ENCODE peak calls at places on chromosomes 3 and 15, in five cellular contexts. N, L, D, Z and C are unnamed samples.

GRCh38 chr3:79497447-79498111 is 270.2 kb downstream of the ROBO1 start:
- DNase-seq in N (no peak), L (peak; percentile 7), D (peak; percentile 4), Z (no peak), C (peak; percentile 33)

GRCh38 chr3:142964150-142964498 is 650 bp upstream of the PAQR9 start:
- DNase-seq in N (no peak), L (no peak), D (no peak), Z (no peak), C (no peak)

GRCh38 chr3:25604107-25604805 is 60.5 kb downstream of the TOP2B start:
- DNase-seq in N (peak; percentile 34), L (peak; percentile 60), D (peak; percentile 92), Z (no peak), C (peak; percentile 32)

GRCh38 chr3:124639406-124640237 is 90.6 kb upstream of the UMPS start:
- DNase-seq in N (no peak), L (no peak), D (no peak), Z (no peak), C (no peak)

GRCh38 chr3:194485471-194485875 is 1.3 kb downstream of the ATP13A3 start:
- DNase-seq in N (no peak), L (no peak), D (no peak), Z (no peak), C (peak; percentile 35)

GRCh38 chr3:72120806-72121778 is 336.1 kb upstream of the PROK2 start:
- DNase-seq in N (no peak), L (no peak), D (no peak), Z (no peak), C (no peak)

GRCh38 chr3:32334675-32335074 is 57.0 kb upstream of the CMTM7 start:
- DNase-seq in N (no peak), L (no peak), D (peak; percentile 25), Z (no peak), C (no peak)

GRCh38 chr3:38165722-38166387 is 518 bp downstream of the OXSR1 start:
- DNase-seq in N (peak; percentile 62), L (no peak), D (no peak), Z (peak; percentile 31), C (no peak)

GRCh38 chr3:39577541-39577940 is 110.1 kb downstream of the MOBP start:
- DNase-seq in N (no peak), L (no peak), D (no peak), Z (no peak), C (no peak)

GRCh38 chr3:101824691-101825090 is 24.6 kb upstream of the NFKBIZ start:
- DNase-seq in N (no peak), L (no peak), D (no peak), Z (no peak), C (no peak)

GRCh38 chr3:123610331-123610730 is 25.5 kb upstream of the HACD2 start:
- DNase-seq in N (no peak), L (no peak), D (peak; percentile 32), Z (no peak), C (no peak)

GRCh38 chr3:126129408-126129891 is 45.5 kb upstream of the SLC41A3 start:
- DNase-seq in N (no peak), L (no peak), D (no peak), Z (no peak), C (peak; percentile 90)

GRCh38 chr3:183341545-183342288 is 86.7 kb downstream of the MCF2L2 start:
- DNase-seq in N (no peak), L (no peak), D (no peak), Z (no peak), C (no peak)

GRCh38 chr3:44678480-44679116 is 30.1 kb downstream of the ZNF35 start:
- DNase-seq in N (no peak), L (no peak), D (no peak), Z (no peak), C (no peak)

GRCh38 chr15:75809986-75810750 is 33.1 kb upstream of the UBE2Q2 start:
- DNase-seq in N (peak; percentile 55), L (no peak), D (peak; percentile 61), Z (peak; percentile 44), C (peak; percentile 37)

DNA sequence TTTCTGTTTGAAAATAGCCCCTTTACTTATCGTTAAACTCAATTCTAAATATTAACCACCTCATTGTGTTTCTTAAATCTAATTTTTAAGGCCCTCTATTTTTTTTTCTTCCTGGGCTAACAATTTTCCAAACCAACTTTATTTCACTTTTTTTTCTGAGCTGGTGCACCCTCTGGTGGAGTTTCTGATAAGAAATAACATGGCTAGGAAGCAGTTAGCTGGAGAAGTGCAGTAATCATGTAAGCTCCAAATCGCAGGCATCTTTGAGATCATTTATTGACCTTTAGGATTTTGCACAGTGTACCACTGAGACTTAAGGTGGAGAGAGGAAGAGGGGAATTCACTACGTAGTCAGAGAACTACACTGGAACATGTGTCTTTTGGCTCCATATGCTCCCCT is 6.4 kb downstream of the TMEM207 start:
- DNase-seq in N (peak; percentile 37), L (no peak), D (peak; percentile 69), Z (peak; percentile 13), C (peak; percentile 29)
- TF ChIP-seq CTCF in N (peak; percentile 59), L (no peak), D (peak; percentile 42), Z (peak; percentile 34), C (no peak)

DNA sequence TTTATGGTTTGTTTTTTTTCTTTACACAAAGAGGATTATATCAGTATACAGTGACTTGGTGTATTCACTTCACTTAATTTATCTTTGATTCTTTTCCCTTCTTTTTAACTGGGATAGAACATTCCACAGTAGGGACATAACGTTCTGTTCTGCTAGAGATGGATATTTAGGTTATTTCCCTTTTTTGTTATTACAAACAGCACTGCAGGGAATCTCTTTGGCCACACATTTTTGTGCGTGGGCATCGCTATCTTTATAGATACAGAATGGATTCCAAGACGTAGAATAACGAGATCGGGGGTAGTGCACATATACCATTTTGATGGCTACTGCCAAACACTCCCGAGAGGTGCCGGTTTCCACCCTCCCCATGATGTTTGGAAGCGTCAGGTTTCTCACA is 44.8 kb downstream of the PXYLP1 start:
- DNase-seq in N (no peak), L (no peak), D (no peak), Z (no peak), C (no peak)
- TF ChIP-seq MYC in N (no peak), L (no peak), D (no peak), Z (no peak), C (no peak)

DNA sequence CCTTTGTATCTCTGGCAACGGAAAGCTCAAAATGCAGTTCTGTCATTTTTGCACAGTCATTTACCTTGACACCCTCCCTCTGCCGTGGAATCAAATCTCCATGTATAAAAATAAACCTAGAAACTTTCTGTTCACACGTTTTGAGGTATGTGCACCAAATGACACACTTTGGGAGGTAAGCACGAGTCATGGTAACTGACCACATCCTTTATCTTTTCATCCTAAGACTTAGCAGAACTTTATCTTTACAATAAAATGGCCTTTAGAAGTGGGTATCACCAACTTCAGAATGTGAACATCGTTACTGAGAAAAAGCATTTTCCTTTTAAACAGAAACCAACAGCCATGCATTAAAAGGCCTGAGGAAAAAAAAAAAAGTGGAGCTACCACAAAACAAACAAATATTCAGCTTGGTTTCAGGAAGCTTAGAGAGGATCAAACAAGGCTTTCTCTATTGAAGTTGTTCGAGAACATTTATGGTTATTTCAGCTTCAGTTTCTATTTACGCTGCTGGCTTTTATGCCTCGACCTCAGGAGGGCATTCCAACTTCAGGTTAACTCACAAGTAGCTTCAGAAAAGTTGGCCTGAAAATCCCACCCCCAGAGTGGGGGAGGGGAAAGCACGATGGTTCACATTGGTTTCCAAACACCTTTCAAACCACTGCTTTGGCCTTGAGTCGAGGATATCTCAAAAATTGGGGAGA is 171.1 kb upstream of the ICE2 start:
- DNase-seq in N (no peak), L (no peak), D (no peak), Z (peak; percentile 41), C (no peak)
- TF ChIP-seq CTCF in N (no peak), L (no peak), D (no peak), Z (peak; percentile 58), C (no peak)

GRCh38 chr3:179512398-179512797 is 50.3 kb upstream of the ACTL6A start:
- DNase-seq in N (no peak), L (no peak), D (no peak), Z (no peak), C (no peak)

GRCh38 chr3:179509701-179510100 is 53.0 kb upstream of the ACTL6A start:
- DNase-seq in N (no peak), L (no peak), D (no peak), Z (no peak), C (no peak)

GRCh38 chr3:179510496-179510895 is 52.2 kb upstream of the ACTL6A start:
- DNase-seq in N (no peak), L (no peak), D (no peak), Z (no peak), C (no peak)

GRCh38 chr3:179513867-179514266 is 48.9 kb upstream of the ACTL6A start:
- DNase-seq in N (no peak), L (no peak), D (no peak), Z (no peak), C (no peak)
- TF ChIP-seq MYC in N (no peak), L (no peak), D (no peak), Z (no peak), C (no peak)

GRCh38 chr3:58332575-58333179 is at the start of gene PXK:
- DNase-seq in N (peak; percentile 57), L (peak; percentile 73), D (peak; percentile 92), Z (peak; percentile 21), C (peak; percentile 75)
- TF ChIP-seq CTCF in N (peak; percentile 8), L (peak; percentile 2), D (no peak), Z (no peak), C (no peak)